ENCODE peak calls at places on chromosomes 13 and 19, in four cellular contexts. G, C, R and A are unnamed samples.

GRCh38 chr19:14558370-14559066 is 13.3 kb downstream of the NDUFB7 start:
- DNase-seq in G (no peak), R (no peak), C (no peak), A (no peak)

GRCh38 chr19:46745521-46746280 is at the start of gene FKRP:
- DNase-seq in C (no peak), G (peak), R (peak), A (no peak)

GRCh38 chr19:13043285-13043684 is 48.0 kb downstream of the NFIX start:
- DNase-seq in R (no peak), G (peak), C (no peak), A (no peak)

GRCh38 chr19:34308381-34309367 is 54.3 kb downstream of the GARRE1 start:
- DNase-seq in C (peak), R (no peak), G (peak), A (no peak)

GRCh38 chr19:43432866-43433673 is 18.4 kb downstream of the TEX101 start:
- DNase-seq in R (peak), G (peak), C (peak), A (no peak)

GRCh38 chr13:48353590-48353989 is 50.0 kb downstream of the RB1 start:
- DNase-seq in C (no peak), R (no peak), G (no peak), A (no peak)

GRCh38 chr13:99436013-99436412 is 65.3 kb upstream of the TM9SF2 start:
- DNase-seq in C (no peak), R (no peak), G (no peak), A (no peak)

GRCh38 chr13:56558698-56559320 is 581.9 kb upstream of the PRR20A start:
- DNase-seq in R (no peak), G (no peak), C (no peak), A (no peak)

GRCh38 chr13:52348081-52348480 is 57.9 kb downstream of the THSD1 start:
- DNase-seq in C (peak), G (no peak), R (no peak), A (no peak)

GRCh38 chr19:7829162-7829520 is 877 bp upstream of the EVI5L start:
- DNase-seq in C (no peak), R (no peak), G (no peak), A (no peak)

GRCh38 chr19:36054733-36055686 is at the start of gene WDR62:
- DNase-seq in G (peak), R (peak), C (no peak), A (peak)

GRCh38 chr13:103134271-103134670 is 68.1 kb upstream of the SLC10A2 start:
- DNase-seq in G (peak), R (no peak), C (no peak), A (no peak)

GRCh38 chr13:72221276-72221962 is 354.4 kb upstream of the DACH1 start:
- DNase-seq in R (no peak), G (peak), C (peak), A (no peak)
- TF ChIP-seq CTCF in R (no peak), G (peak), C (peak), A (peak)

DNA sequence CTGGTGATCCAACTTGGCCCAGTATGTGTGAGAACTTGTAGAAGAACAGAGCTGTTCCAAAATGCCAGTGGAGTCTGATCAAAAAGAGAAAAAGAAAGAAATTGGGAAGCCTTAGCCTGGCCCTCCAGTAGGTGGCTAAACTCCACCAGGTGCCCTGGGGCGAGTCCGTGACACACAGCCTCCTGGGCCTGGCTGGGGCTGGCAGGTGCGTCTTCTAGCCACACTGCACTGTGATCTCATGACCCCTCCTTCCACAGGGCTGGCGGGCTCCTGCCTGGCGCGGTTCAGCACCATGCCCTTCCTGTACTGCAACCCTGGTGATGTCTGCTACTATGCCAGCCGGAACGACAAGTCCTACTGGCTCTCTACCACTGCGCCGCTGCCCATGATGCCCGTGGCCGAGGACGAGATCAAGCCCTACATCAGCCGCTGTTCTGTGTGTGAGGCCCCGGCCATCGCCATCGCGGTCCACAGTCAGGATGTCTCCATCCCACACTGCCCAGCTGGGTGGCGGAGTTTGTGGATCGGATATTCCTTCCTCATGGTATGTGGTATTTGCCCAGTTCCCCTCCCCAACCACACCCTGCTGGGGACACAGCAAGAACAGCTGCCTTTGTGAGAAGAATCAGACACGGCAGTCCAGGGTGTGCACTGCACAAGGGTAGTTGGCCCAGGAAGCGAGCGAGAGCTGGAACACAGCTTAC is 53.7 kb downstream of the RAB20 start:
- DNase-seq in G (no peak), R (no peak), C (no peak), A (no peak)
- TF ChIP-seq CTCF in G (no peak), R (no peak), C (peak), A (no peak)

GRCh38 chr19:1503089-1503924 is 9.5 kb downstream of the ADAMTSL5 start:
- DNase-seq in R (peak), G (peak), C (peak), A (peak)
- TF ChIP-seq CTCF in R (no peak), G (peak), C (peak), A (peak)

GRCh38 chr19:6417713-6418561 is 6.7 kb downstream of the KHSRP start:
- DNase-seq in C (peak), R (no peak), G (no peak), A (no peak)
- TF ChIP-seq CTCF in C (peak), R (no peak), G (peak), A (no peak)

GRCh38 chr19:5125797-5126497 is 157.0 kb downstream of the KDM4B start:
- DNase-seq in G (no peak), C (peak), R (no peak), A (no peak)
- TF ChIP-seq CTCF in G (no peak), C (no peak), R (no peak), A (no peak)

GRCh38 chr19:55552206-55552605 is 6.9 kb upstream of the SBK3 start:
- DNase-seq in C (no peak), R (no peak), G (no peak), A (no peak)

GRCh38 chr19:55552620-55553019 is 7.3 kb upstream of the SBK3 start:
- DNase-seq in R (no peak), G (no peak), C (peak), A (no peak)

GRCh38 chr19:55554749-55555152 is 9.4 kb upstream of the SBK3 start:
- DNase-seq in G (no peak), C (no peak), R (no peak), A (no peak)

GRCh38 chr19:55554302-55554701 is 9.0 kb upstream of the SBK3 start:
- DNase-seq in G (no peak), C (no peak), R (no peak), A (no peak)

DNA sequence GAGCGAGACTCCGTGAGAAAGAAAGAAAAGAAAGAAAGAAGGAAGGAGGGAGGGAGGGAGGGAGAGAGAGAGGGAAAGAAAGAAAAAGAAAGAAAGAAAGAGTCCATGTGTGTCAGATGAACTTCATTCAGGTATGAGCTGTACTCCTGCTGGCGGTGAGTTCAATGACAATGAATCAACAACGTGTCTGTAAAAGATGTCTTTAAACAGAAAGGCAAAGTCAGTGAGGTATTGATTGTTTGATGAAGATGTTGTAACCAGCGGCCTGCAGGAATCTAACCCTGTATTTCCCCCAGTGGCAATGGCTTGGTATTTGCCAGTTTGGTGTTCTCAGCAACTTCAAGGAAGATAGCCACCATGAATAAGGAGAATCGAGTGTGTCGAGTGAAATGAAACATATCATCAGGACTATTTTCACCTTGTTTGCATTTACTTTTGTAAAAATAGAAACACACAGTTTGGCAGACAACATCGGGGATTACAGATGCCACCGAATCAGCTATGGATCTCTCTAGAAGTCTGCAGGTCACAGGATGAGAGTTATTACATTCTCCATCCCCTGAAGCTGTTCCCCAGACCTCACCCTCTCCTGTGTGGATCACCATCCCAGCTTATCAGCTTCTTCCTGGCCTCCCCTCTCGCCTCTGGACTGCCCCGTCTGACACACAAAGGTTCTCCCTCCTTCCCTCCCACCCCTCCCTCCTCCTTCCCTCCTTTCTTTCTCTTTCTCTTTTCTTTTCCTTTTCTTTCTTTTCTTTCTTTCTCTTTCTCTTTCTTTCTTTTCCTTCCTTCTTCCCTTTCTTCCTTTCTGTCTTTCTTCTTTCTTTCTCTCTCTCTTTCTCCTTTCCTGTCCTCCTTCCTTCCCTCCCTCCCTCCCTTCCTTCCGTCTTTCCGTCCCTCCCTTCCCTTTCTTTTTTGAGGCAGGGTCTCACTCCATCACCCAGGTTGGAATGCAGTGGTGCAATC is 8.2 kb upstream of the SBK3 start:
- DNase-seq in C (no peak), G (no peak), R (no peak), A (no peak)
- TF ChIP-seq CTCF in C (no peak), G (no peak), R (no peak), A (no peak)